ENCODE peak calls at places on chromosomes 1 and 21, in five cellular contexts. S is effector memory CD4-positive, alpha-beta T cell; O is activated CD4-positive, alpha-beta T cell treated with anti-CD3 and anti-CD28 coated beads for 24 hours; E is stimulated activated CD8-positive, alpha-beta memory T cell treated with anti-CD3 and anti-CD28 coated beads, Interleukin-15, amount 100 ng/mL, for 1 hour; T is NCI-H446 treated with DMSO at 0.1 percent for 48 hours. D is an unnamed sample.
A peak's percentile ranks its signal among the peaks of the same experiment; 100 is the strongest.

GRCh38 chr1:234624718-234625117 is 14.7 kb upstream of the IRF2BP2 start:
- DNase-seq in S (no peak), E (no peak), O (no peak), T (no peak), D (no peak)

GRCh38 chr1:34500451-34500850 is 254.4 kb upstream of the GJB5 start:
- DNase-seq in T (no peak), O (no peak), E (no peak), S (no peak), D (no peak)

GRCh38 chr1:159925713-159926066 is 383 bp upstream of the TAGLN2 start:
- DNase-seq in E (no peak), S (no peak), T (no peak), O (peak; percentile 16), D (peak; percentile 26)

GRCh38 chr1:16999863-17000262 is 11.9 kb downstream of the ATP13A2 start:
- DNase-seq in E (no peak), T (no peak), O (no peak), S (no peak), D (no peak)

GRCh38 chr1:53559391-53559815 is 100.2 kb downstream of the DMRTB1 start:
- DNase-seq in T (no peak), O (no peak), E (no peak), S (no peak), D (no peak)

GRCh38 chr1:29410476-29410875 is 174.2 kb downstream of the PTPRU start:
- DNase-seq in S (no peak), T (no peak), O (no peak), E (no peak), D (no peak)

GRCh38 chr1:105664495-105664894 is 1392.0 kb upstream of the PRMT6 start:
- DNase-seq in S (no peak), E (no peak), T (peak; percentile 93), O (no peak), D (no peak)

GRCh38 chr1:82874041-82874440 is 1073.3 kb downstream of the ADGRL2 start:
- DNase-seq in O (no peak), S (no peak), E (no peak), T (no peak), D (no peak)

GRCh38 chr21:41369915-41370839 is 8.3 kb downstream of the MX2 start:
- DNase-seq in S (peak; percentile 21), T (no peak), E (no peak), O (peak; percentile 22), D (no peak)

GRCh38 chr1:77016371-77016770 is 149.1 kb downstream of the ST6GALNAC5 start:
- DNase-seq in E (no peak), T (no peak), O (no peak), S (no peak), D (no peak)

GRCh38 chr1:13628218-13628617 is 44.6 kb downstream of the PDPN start:
- DNase-seq in E (no peak), S (no peak), O (no peak), T (no peak), D (peak; percentile 17)

GRCh38 chr1:107135466-107135865 is 5.4 kb upstream of the NTNG1 start:
- DNase-seq in E (no peak), O (no peak), T (no peak), S (no peak), D (peak; percentile 33)

GRCh38 chr1:226973898-226974543 is 33.9 kb downstream of the COQ8A start:
- DNase-seq in E (no peak), T (no peak), O (no peak), S (no peak), D (no peak)

GRCh38 chr21:42132183-42132582 is 61.1 kb downstream of the UMODL1 start:
- DNase-seq in T (no peak), O (no peak), S (no peak), E (no peak), D (no peak)

GRCh38 chr1:21865609-21865942 is 53.5 kb downstream of the LDLRAD2 start:
- DNase-seq in T (no peak), S (no peak), O (no peak), E (no peak), D (no peak)

GRCh38 chr1:16903054-16903453 is 7.3 kb downstream of the RNU1-2 start:
- DNase-seq in T (no peak), O (no peak), E (no peak), S (no peak), D (peak; percentile 59)

GRCh38 chr21:31446206-31446900 is 102.3 kb upstream of the TIAM1 start:
- DNase-seq in T (no peak), O (no peak), E (peak; percentile 4), S (no peak), D (no peak)

GRCh38 chr1:15618685-15619525 is 1.6 kb downstream of the DDI2 start:
- DNase-seq in T (no peak), E (no peak), S (no peak), O (no peak), D (peak; percentile 79)

GRCh38 chr1:171506525-171507304 is 21.4 kb downstream of the PRRC2C start:
- DNase-seq in T (no peak), O (no peak), E (no peak), S (no peak), D (no peak)

GRCh38 chr1:44714944-44715571 is 15.9 kb downstream of the RNU5D-1 start:
- DNase-seq in S (peak; percentile 55), T (peak; percentile 15), O (peak; percentile 41), E (peak; percentile 38), D (peak; percentile 65)

GRCh38 chr21:36753556-36753955 is 54.6 kb downstream of the SIM2 start:
- DNase-seq in O (no peak), E (no peak), T (no peak), S (no peak), D (peak; percentile 74)

GRCh38 chr1:179803916-179804315 is 60.8 kb downstream of the FAM163A start:
- DNase-seq in E (no peak), T (no peak), O (no peak), S (no peak), D (no peak)

GRCh38 chr1:22177354-22178003 is 34.6 kb upstream of the WNT4 start:
- DNase-seq in E (no peak), O (peak; percentile 2), S (no peak), T (no peak), D (no peak)

GRCh38 chr1:145977486-145978476 is 13.3 kb downstream of the POLR3GL start:
- DNase-seq in E (peak; percentile 56), T (peak; percentile 57), O (peak; percentile 57), S (peak; percentile 64), D (peak; percentile 82)

GRCh38 chr1:23470282-23471070 is 13.5 kb downstream of the ASAP3 start:
- DNase-seq in S (no peak), T (no peak), E (no peak), O (no peak), D (no peak)

GRCh38 chr1:84668185-84668584 is 22.1 kb downstream of the SSX2IP start:
- DNase-seq in S (no peak), T (peak; percentile 10), E (no peak), O (no peak), D (peak; percentile 34)

GRCh38 chr21:46661211-46661625 is 25.7 kb downstream of the PRMT2 start:
- DNase-seq in S (peak; percentile 32), O (no peak), E (no peak), T (peak; percentile 26), D (peak; percentile 16)

GRCh38 chr1:8314346-8315280 is 3.3 kb upstream of the SLC45A1 start:
- DNase-seq in T (peak; percentile 34), O (peak; percentile 14), E (peak; percentile 12), S (peak; percentile 31), D (peak; percentile 74)

GRCh38 chr1:154726443-154726842 is 118.5 kb upstream of the ADAR start:
- DNase-seq in O (no peak), T (no peak), E (no peak), S (no peak), D (no peak)

GRCh38 chr21:17002628-17003027 is 510.2 kb upstream of the CXADR start:
- DNase-seq in O (no peak), T (no peak), S (no peak), E (no peak), D (no peak)

GRCh38 chr1:234897365-234897699 is 231.3 kb downstream of the TOMM20 start:
- DNase-seq in E (no peak), T (no peak), O (no peak), S (no peak), D (no peak)

GRCh38 chr1:208431721-208432120 is 187.5 kb upstream of the PLXNA2 start:
- DNase-seq in T (no peak), O (no peak), E (no peak), S (no peak), D (no peak)

GRCh38 chr21:44750675-44751025 is 39.3 kb upstream of the TSPEAR start:
- DNase-seq in E (no peak), T (no peak), O (no peak), S (no peak), D (no peak)

GRCh38 chr21:43902441-43902840 is 37.4 kb downstream of the AGPAT3 start:
- DNase-seq in T (peak; percentile 59), E (no peak), O (no peak), S (no peak), D (peak; percentile 13)

GRCh38 chr1:228921473-228921872 is 186.2 kb downstream of the RHOU start:
- DNase-seq in T (no peak), S (no peak), E (no peak), O (no peak), D (no peak)

GRCh38 chr1:64479874-64480273 is 9.9 kb downstream of the CACHD1 start:
- DNase-seq in O (no peak), T (no peak), S (no peak), E (no peak), D (no peak)

GRCh38 chr1:226510453-226510852 is 38.1 kb upstream of the STUM start:
- DNase-seq in E (no peak), T (peak; percentile 99), S (no peak), O (no peak), D (no peak)

GRCh38 chr1:108121361-108122143 is 78.6 kb downstream of the SLC25A24 start:
- DNase-seq in E (no peak), S (no peak), O (no peak), T (no peak), D (no peak)

D was measured in HCEC 1CT.